ENCODE peak calls at places on chromosomes 6 and 20, in ten cellular contexts. D is lower leg skin, E is cardiac muscle cell, J is pancreas, W is WTC11, T is psoas muscle, Y is MCF 10A, R is body of pancreas, G is AG04450, K is mucosa of descending colon. H is an unnamed sample.

GRCh38 chr20:47792021-47792618 is 6.8 kb upstream of the SULF2 start:
- DNase-seq in D (peak), E (peak), J (peak), W (no peak), T (peak), Y (peak), R (peak), G (peak), K (no peak), H (no peak)

GRCh38 chr6:92779758-92780157 is 639.6 kb downstream of the EPHA7 start:
- DNase-seq in D (no peak), E (peak), J (peak), W (no peak), T (no peak), Y (peak), R (no peak), G (peak), K (no peak), H (no peak)

GRCh38 chr6:149052350-149053106 is 265.0 kb upstream of the TAB2 start:
- DNase-seq in D (no peak), E (no peak), J (no peak), W (no peak), T (no peak), Y (no peak), R (no peak), G (no peak), K (no peak), H (no peak)

GRCh38 chr6:42751055-42751454 is 5.2 kb upstream of the TBCC start:
- DNase-seq in D (no peak), E (no peak), J (no peak), W (no peak), T (no peak), Y (no peak), R (no peak), G (no peak), K (no peak), H (no peak)

GRCh38 chr6:138007014-138007472 is 100.2 kb downstream of the PERP start:
- DNase-seq in D (peak), E (peak), J (peak), W (peak), T (no peak), Y (peak), R (peak), G (no peak), K (no peak), H (no peak)

GRCh38 chr6:31187780-31188194 is 17.3 kb upstream of the POU5F1 start:
- DNase-seq in D (no peak), E (no peak), J (no peak), W (no peak), T (no peak), Y (no peak), R (peak), G (no peak), K (no peak), H (no peak)

GRCh38 chr6:159110013-159110412 is 59.2 kb upstream of the FNDC1 start:
- DNase-seq in D (peak), E (peak), J (peak), W (peak), T (no peak), Y (peak), R (peak), G (no peak), K (no peak), H (no peak)

GRCh38 chr6:88492824-88493223 is 326.7 kb upstream of the CNR1 start:
- DNase-seq in D (no peak), E (peak), J (no peak), W (no peak), T (no peak), Y (peak), R (no peak), G (no peak), K (no peak), H (no peak)

GRCh38 chr6:34554593-34555322 is 1.4 kb downstream of the SPDEF start:
- DNase-seq in D (no peak), E (no peak), J (no peak), W (no peak), T (no peak), Y (no peak), R (no peak), G (no peak), K (no peak), H (no peak)

GRCh38 chr6:91240878-91241603 is 654.2 kb upstream of the MAP3K7 start:
- DNase-seq in D (no peak), E (no peak), J (no peak), W (no peak), T (no peak), Y (no peak), R (no peak), G (no peak), K (no peak), H (no peak)

GRCh38 chr6:23319560-23319959 is 750.2 kb downstream of the HDGFL1 start:
- DNase-seq in D (no peak), E (no peak), J (no peak), W (no peak), T (no peak), Y (no peak), R (no peak), G (no peak), K (no peak), H (no peak)

GRCh38 chr6:31356216-31356945 is 598 bp downstream of the HLA-B start:
- DNase-seq in D (no peak), E (peak), J (peak), W (no peak), T (peak), Y (peak), R (peak), G (no peak), K (peak), H (no peak)

GRCh38 chr6:148467926-148468325 is 125.3 kb downstream of the SASH1 start:
- DNase-seq in D (no peak), E (no peak), J (no peak), W (no peak), T (no peak), Y (no peak), R (no peak), G (no peak), K (no peak), H (no peak)

GRCh38 chr6:56891754-56892153 is 63.2 kb upstream of the BEND6 start:
- DNase-seq in D (no peak), E (no peak), J (no peak), W (no peak), T (no peak), Y (peak), R (no peak), G (peak), K (no peak), H (no peak)

GRCh38 chr6:6494677-6495076 is 93.8 kb upstream of the LY86 start:
- DNase-seq in D (no peak), E (no peak), J (peak), W (peak), T (peak), Y (peak), R (peak), G (no peak), K (no peak), H (no peak)
- TF ChIP-seq CTCF in D (no peak), E (no peak), J (no peak), W (peak), T (peak), Y (peak), R (no peak), G (no peak), K (no peak), H (peak)

DNA sequence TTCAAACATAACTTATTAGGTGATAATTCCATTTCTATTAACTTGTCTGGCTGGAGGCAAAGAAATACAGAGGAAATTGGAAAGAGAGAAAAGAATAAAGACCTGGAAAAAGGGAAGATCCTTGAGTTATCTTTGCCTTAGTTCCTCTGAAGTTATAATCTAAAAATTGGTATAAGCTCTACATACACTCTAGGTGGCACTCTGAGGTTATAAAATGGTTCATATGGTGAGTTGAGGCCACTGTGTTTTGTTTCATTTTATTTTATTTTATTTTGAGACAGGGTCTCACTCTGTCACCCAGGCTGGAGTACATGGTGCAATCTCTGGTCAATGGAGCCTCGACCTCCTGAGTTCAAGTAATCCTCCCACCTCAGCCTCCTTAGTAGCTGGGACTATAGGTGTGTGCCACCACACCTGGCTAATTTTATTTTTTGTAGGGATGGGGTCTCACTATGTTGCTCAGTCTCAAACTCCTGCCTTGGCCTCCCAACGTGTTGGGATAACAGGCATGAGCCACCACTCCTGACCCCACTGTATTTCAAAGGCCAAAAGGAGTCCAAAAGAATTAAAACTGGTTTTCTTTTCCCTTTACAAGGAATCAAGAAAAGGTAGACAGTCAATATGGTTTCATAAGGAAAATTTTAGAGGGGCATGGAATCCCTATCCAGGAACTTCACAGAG is 19.4 kb downstream of the GPX6 start:
- DNase-seq in D (no peak), E (peak), J (no peak), W (no peak), T (no peak), Y (peak), R (no peak), G (no peak), K (no peak), H (no peak)
- TF ChIP-seq CTCF in D (no peak), E (peak), J (no peak), W (no peak), T (no peak), Y (no peak), R (no peak), G (no peak), K (no peak), H (peak)

GRCh38 chr20:41355192-41355591 is 11.4 kb downstream of the EMILIN3 start:
- DNase-seq in D (no peak), E (no peak), J (no peak), W (no peak), T (no peak), Y (no peak), R (no peak), G (no peak), K (no peak), H (no peak)

GRCh38 chr20:41353530-41353929 is 12.9 kb downstream of the LPIN3 start:
- DNase-seq in D (no peak), E (no peak), J (no peak), W (no peak), T (no peak), Y (no peak), R (no peak), G (no peak), K (no peak), H (no peak)

GRCh38 chr20:41349943-41350342 is 9.3 kb downstream of the LPIN3 start:
- DNase-seq in D (no peak), E (no peak), J (no peak), W (no peak), T (no peak), Y (no peak), R (no peak), G (no peak), K (peak), H (no peak)

GRCh38 chr20:41352106-41352505 is 11.5 kb downstream of the LPIN3 start:
- DNase-seq in D (no peak), E (no peak), J (no peak), W (no peak), T (no peak), Y (no peak), R (no peak), G (no peak), K (peak), H (no peak)

DNA sequence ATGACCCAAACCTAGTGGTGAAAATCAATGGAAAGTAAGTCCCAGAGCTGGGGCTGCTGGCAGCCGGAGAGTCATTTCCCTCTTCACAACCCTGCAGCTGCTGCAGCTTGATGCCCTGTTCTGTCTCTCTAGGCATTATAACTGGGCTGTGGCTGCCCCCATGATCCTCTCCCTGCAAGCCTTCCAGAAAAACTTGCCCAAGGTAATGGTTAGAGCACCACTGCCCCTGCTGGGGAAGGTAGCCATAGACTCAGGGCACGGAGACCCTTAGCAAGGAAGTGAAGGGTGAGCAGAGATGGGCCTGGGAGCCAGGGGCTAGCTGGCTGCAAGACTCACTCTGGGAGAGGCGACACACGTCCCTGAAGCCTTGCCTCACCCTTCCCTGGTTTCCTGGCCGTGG is 12.0 kb downstream of the LPIN3 start:
- DNase-seq in D (no peak), E (no peak), J (no peak), W (no peak), T (no peak), Y (no peak), R (no peak), G (no peak), K (no peak), H (no peak)
- TF ChIP-seq CTCF in D (no peak), E (no peak), J (no peak), W (no peak), T (no peak), Y (no peak), R (no peak), G (no peak), K (no peak), H (no peak)

GRCh38 chr6:52201493-52201892 is 15.3 kb downstream of the IL17A start:
- DNase-seq in D (no peak), E (no peak), J (no peak), W (no peak), T (no peak), Y (no peak), R (no peak), G (no peak), K (no peak), H (no peak)

GRCh38 chr6:52208612-52209011 is 22.4 kb downstream of the IL17A start:
- DNase-seq in D (no peak), E (no peak), J (no peak), W (no peak), T (no peak), Y (no peak), R (no peak), G (no peak), K (no peak), H (no peak)

GRCh38 chr6:52209672-52210626 is 23.8 kb downstream of the IL17A start:
- DNase-seq in D (no peak), E (no peak), J (no peak), W (no peak), T (no peak), Y (no peak), R (no peak), G (no peak), K (no peak), H (no peak)

DNA sequence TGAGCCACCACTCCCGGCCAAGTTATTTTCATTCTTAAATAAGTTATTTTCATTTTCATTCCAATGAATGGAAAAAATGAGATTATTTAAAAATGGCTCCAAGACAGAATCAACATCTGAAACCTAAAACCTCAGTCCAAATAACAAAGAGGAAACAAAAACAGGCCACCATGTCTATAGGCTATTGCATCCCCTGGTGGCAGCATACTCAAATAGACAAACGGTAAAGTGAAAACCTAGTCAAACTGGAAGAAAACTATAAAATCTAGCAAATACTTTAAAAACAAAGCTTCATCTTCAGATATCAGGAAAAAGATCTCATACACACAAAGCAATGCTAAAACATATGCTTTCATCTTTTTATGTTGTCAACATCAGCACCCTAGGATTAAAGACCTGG is 20.9 kb downstream of the IL17A start:
- DNase-seq in D (no peak), E (no peak), J (no peak), W (no peak), T (no peak), Y (no peak), R (no peak), G (no peak), K (no peak), H (no peak)
- TF ChIP-seq CTCF in D (no peak), E (no peak), J (no peak), W (no peak), T (no peak), Y (peak), R (no peak), G (no peak), K (no peak), H (no peak)

H was measured in chondrocyte.